ENCODE peak calls at places on chromosome 7, in four cellular contexts. H, U, Q and O are unnamed samples.

GRCh38 chr7:79495544-79496272 is 42.2 kb upstream of the MAGI2 start:
- DNase-seq in U (no peak), Q (no peak), H (no peak), O (peak; percentile 89)

GRCh38 chr7:27032843-27033242 is 63.0 kb downstream of the HOXA1 start:
- DNase-seq in H (no peak), Q (no peak), U (no peak), O (peak; percentile 13)

GRCh38 chr7:136009488-136010079 is 32.4 kb upstream of the MTPN start:
- DNase-seq in H (no peak), Q (peak; percentile 56), U (peak; percentile 15), O (peak; percentile 58)

GRCh38 chr7:70193514-70193913 is 595.2 kb downstream of the AUTS2 start:
- DNase-seq in Q (no peak), H (no peak), U (no peak), O (peak; percentile 1)

GRCh38 chr7:89618269-89618668 is 536.0 kb upstream of the STEAP1 start:
- DNase-seq in U (no peak), Q (no peak), H (no peak), O (no peak)

GRCh38 chr7:116924741-116925140 is 28.6 kb upstream of the ST7 start:
- DNase-seq in H (no peak), Q (no peak), U (no peak), O (peak; percentile 55)

GRCh38 chr7:2663121-2663886 is 24.7 kb upstream of the AMZ1 start:
- DNase-seq in H (no peak), Q (no peak), U (no peak), O (no peak)

GRCh38 chr7:6306471-6306870 is 34.0 kb upstream of the CYTH3 start:
- DNase-seq in U (peak; percentile 72), Q (no peak), H (no peak), O (peak; percentile 74)

GRCh38 chr7:27182861-27183681 is 2.0 kb downstream of the HOXA11 start:
- DNase-seq in H (no peak), U (no peak), Q (no peak), O (no peak)

GRCh38 chr7:66734006-66734405 is 6.5 kb upstream of the RABGEF1 start:
- DNase-seq in U (no peak), Q (no peak), H (no peak), O (no peak)

GRCh38 chr7:89259085-89259484 is 463.5 kb upstream of the TEX47 start:
- DNase-seq in H (no peak), U (no peak), Q (no peak), O (no peak)

GRCh38 chr7:29457565-29457971 is 106.1 kb upstream of the PRR15 start:
- DNase-seq in H (no peak), Q (no peak), U (no peak), O (no peak)

GRCh38 chr7:130228840-130229239 is 21.2 kb downstream of the SSMEM1 start:
- DNase-seq in H (no peak), Q (no peak), U (no peak), O (no peak)

GRCh38 chr7:65925040-65925439 is 52.2 kb downstream of the VKORC1L1 start:
- DNase-seq in Q (no peak), H (no peak), U (no peak), O (no peak)

GRCh38 chr7:140876519-140877248 is 48.0 kb downstream of the BRAF start:
- DNase-seq in Q (no peak), H (peak; percentile 47), U (no peak), O (peak; percentile 82)

GRCh38 chr7:91519241-91520200 is 255.3 kb downstream of the FZD1 start:
- DNase-seq in Q (no peak), H (no peak), U (no peak), O (no peak)

GRCh38 chr7:114783413-114783812 is 138.5 kb upstream of the MDFIC start:
- DNase-seq in U (no peak), H (no peak), Q (no peak), O (no peak)

GRCh38 chr7:151244156-151244870 is 4.2 kb downstream of the SMARCD3 start:
- DNase-seq in H (peak; percentile 15), U (peak; percentile 73), Q (peak; percentile 83), O (peak; percentile 44)

DNA sequence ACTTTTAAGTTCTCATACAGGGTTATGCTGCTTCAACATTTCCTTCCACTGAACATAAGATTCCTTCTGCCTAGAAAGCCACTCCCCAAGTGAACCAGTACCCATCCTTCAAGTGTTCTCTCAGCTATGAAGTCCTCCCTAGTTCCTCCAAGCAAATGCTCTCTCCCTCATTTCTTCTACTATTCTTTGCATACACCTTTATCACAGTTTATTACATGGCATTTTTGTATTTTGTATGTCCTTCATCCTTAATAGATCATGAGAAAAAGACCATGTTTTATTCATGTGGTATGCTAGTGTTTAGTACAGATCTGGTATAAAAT is 1.9 kb downstream of the SYPL1 start:
- DNase-seq in Q (no peak), U (no peak), H (no peak), O (no peak)
- H3K4me1 ChIP-seq in Q (peaks cover 14% of the 10 kb centered on the region), U (peaks cover 28% of the 10 kb centered on the region), H (peaks cover 22% of the 10 kb centered on the region), O (peaks cover 2% of the 10 kb centered on the region)

GRCh38 chr7:19020062-19020461 is 97.4 kb downstream of the TWIST1 start:
- DNase-seq in U (no peak), H (no peak), Q (no peak), O (no peak)

GRCh38 chr7:19020711-19021110 is 96.7 kb downstream of the TWIST1 start:
- DNase-seq in H (no peak), U (no peak), Q (no peak), O (peak; percentile 41)

GRCh38 chr7:19015066-19015465 is 102.4 kb downstream of the TWIST1 start:
- DNase-seq in Q (no peak), H (no peak), U (no peak), O (no peak)

GRCh38 chr7:19017374-19017773 is 100.1 kb downstream of the TWIST1 start:
- DNase-seq in H (no peak), U (no peak), Q (no peak), O (no peak)

DNA sequence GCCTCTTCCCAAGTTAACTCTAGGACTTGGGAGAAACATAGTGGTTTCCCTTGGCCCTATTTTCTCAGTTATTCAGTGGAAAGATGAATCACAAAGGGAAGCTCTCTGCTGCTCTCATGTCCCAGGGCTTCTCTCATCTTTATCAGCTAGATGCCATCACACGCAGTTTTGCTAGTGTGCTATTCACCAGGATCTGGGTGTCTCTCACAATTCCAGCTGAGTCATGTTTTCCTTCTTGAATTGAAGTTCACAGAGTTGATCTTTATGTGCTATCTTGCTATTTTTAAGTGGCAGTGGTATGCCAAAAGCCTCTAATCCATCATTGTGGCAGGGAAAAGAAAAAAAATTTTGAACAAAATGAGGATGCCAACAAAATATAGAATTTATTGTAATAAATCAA is 101.3 kb downstream of the TWIST1 start:
- DNase-seq in U (no peak), H (no peak), Q (no peak), O (peak; percentile 80)
- TF ChIP-seq ELK1 in U (no peak), H (no peak), Q (no peak), O (no peak)

GRCh38 chr7:22584179-22584578 is 84.2 kb upstream of the STEAP1B start:
- DNase-seq in Q (no peak), H (no peak), U (no peak), O (no peak)

GRCh38 chr7:22588396-22588795 is 88.4 kb upstream of the STEAP1B start:
- DNase-seq in Q (no peak), U (no peak), H (no peak), O (no peak)

GRCh38 chr7:22586101-22586805 is 86.3 kb upstream of the STEAP1B start:
- DNase-seq in H (no peak), Q (no peak), U (no peak), O (no peak)

GRCh38 chr7:22587322-22587721 is 87.3 kb upstream of the STEAP1B start:
- DNase-seq in H (no peak), U (no peak), Q (no peak), O (no peak)

GRCh38 chr7:22586806-22587180 is 86.8 kb upstream of the STEAP1B start:
- DNase-seq in H (no peak), U (no peak), Q (no peak), O (peak; percentile 66)
- H3K4me1 ChIP-seq in H (peaks cover 11% of the 10 kb centered on the region), U (peaks cover 18% of the 10 kb centered on the region), Q (peaks cover 3% of the 10 kb centered on the region), O (peaks cover 22% of the 10 kb centered on the region)

GRCh38 chr7:109842386-109842785 is 1248.5 kb upstream of the LRRN3 start:
- DNase-seq in Q (no peak), U (no peak), H (no peak), O (no peak)

GRCh38 chr7:109844362-109844761 is 1246.6 kb upstream of the LRRN3 start:
- DNase-seq in H (no peak), Q (no peak), U (peak; percentile 15), O (peak; percentile 14)
- TF ChIP-seq ELK1 in H (no peak), Q (no peak), U (no peak), O (no peak)

GRCh38 chr7:32164341-32164996 is 94.3 kb upstream of the PDE1C start:
- DNase-seq in Q (peak; percentile 24), U (peak; percentile 53), H (no peak), O (peak; percentile 76)

GRCh38 chr7:32167256-32167655 is 97.0 kb upstream of the PDE1C start:
- DNase-seq in U (no peak), H (no peak), Q (no peak), O (peak; percentile 4)

GRCh38 chr7:32161708-32162107 is 91.5 kb upstream of the PDE1C start:
- DNase-seq in Q (no peak), U (no peak), H (no peak), O (peak; percentile 73)

GRCh38 chr7:32163141-32163806 is 93.1 kb upstream of the PDE1C start:
- DNase-seq in Q (no peak), H (no peak), U (peak; percentile 54), O (peak; percentile 85)

GRCh38 chr7:32163911-32164310 is 93.7 kb upstream of the PDE1C start:
- DNase-seq in Q (no peak), H (no peak), U (no peak), O (peak; percentile 65)
- H3K4me1 ChIP-seq in Q (no peaks in the 10 kb centered on the region), H (no peaks in the 10 kb centered on the region), U (peaks cover 30% of the 10 kb centered on the region), O (peaks cover 11% of the 10 kb centered on the region)

DNA sequence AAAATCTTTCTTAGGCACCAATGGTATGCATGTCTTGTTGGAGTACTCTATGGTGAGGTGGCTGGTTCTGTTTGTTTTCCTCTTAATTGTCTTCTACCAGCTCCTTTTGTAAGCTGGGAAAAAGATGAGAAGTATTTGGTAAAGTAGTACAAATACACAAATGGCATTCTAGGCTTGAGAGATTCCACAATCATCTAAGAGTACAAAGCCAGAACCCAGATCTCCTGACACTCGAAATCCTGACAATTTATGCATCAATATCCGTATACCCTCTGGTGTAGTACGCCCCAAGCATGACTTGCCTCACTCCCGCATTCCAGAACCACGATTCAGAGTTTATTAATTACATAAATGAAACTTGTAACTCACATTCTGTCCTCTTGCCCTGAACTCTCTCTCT is 43.5 kb downstream of the CDCA7L start:
- DNase-seq in Q (no peak), H (no peak), U (no peak), O (peak; percentile 54)
- TF ChIP-seq ELK1 in Q (no peak), H (no peak), U (no peak), O (no peak)

GRCh38 chr7:78493383-78493782 is 694.8 kb downstream of the PHTF2 start:
- DNase-seq in U (no peak), H (no peak), Q (no peak), O (no peak)

GRCh38 chr7:78489423-78489822 is 690.9 kb downstream of the PHTF2 start:
- DNase-seq in H (no peak), U (no peak), Q (no peak), O (no peak)

GRCh38 chr7:78490526-78490925 is 692.0 kb downstream of the PHTF2 start:
- DNase-seq in H (no peak), U (no peak), Q (no peak), O (no peak)

GRCh38 chr7:78489851-78490250 is 691.3 kb downstream of the PHTF2 start:
- DNase-seq in Q (no peak), H (no peak), U (no peak), O (no peak)

GRCh38 chr7:78492146-78492545 is 693.6 kb downstream of the PHTF2 start:
- DNase-seq in U (no peak), Q (no peak), H (no peak), O (no peak)
- H3K4me1 ChIP-seq in U (no peaks in the 10 kb centered on the region), Q (no peaks in the 10 kb centered on the region), H (no peaks in the 10 kb centered on the region), O (no peaks in the 10 kb centered on the region)